ENCODE peak calls at places on chromosomes 7 and 10, in four cellular contexts. O is activated T-helper 1 cell treated with anti-CD3 and anti-CD28 coated beads, Interleukin-12 subunit alpha, Interleukin-12 subunit beta, Interleukin-2, Interleukin-4 antibody, amounts not matched to agents 30 ng/mL and 10 ng/mL and 1 ng/mL, durations not matched to agents 14 hours and 24 hours and 36 hours; K is naive thymus-derived CD4-positive, alpha-beta T cell; B is H9. Z is an unnamed sample.

GRCh38 chr10:70494536-70494935 is 16.0 kb downstream of the PALD1 start:
- DNase-seq in K (peak), O (no peak), B (no peak), Z (no peak)

GRCh38 chr7:251446-252175 is 38.4 kb upstream of the FOXL3 start:
- DNase-seq in B (no peak), O (no peak), K (no peak), Z (no peak)

GRCh38 chr7:51307811-51308737 is 8.5 kb downstream of the COBL start:
- DNase-seq in B (no peak), K (no peak), O (no peak), Z (no peak)

GRCh38 chr7:41503438-41503837 is 199.5 kb downstream of the INHBA start:
- DNase-seq in O (no peak), B (no peak), K (no peak), Z (no peak)

GRCh38 chr7:131186816-131187215 is 140.9 kb upstream of the MKLN1 start:
- DNase-seq in O (no peak), B (no peak), K (no peak), Z (no peak)

GRCh38 chr7:34073676-34074075 is 168.3 kb downstream of the BMPER start:
- DNase-seq in K (no peak), B (no peak), O (no peak), Z (no peak)

GRCh38 chr7:1848911-1849311 is 178.8 kb downstream of the ELFN1 start:
- DNase-seq in K (no peak), O (no peak), B (no peak), Z (no peak)

GRCh38 chr10:22629126-22629525 is 85.3 kb downstream of the PIP4K2A start:
- DNase-seq in B (no peak), K (no peak), O (no peak), Z (no peak)

GRCh38 chr10:52387744-52388143 is 73.7 kb downstream of the DKK1 start:
- DNase-seq in O (no peak), B (no peak), K (no peak), Z (no peak)

GRCh38 chr10:90111671-90112070 is 410.3 kb downstream of the KIF20B start:
- DNase-seq in K (no peak), B (no peak), O (no peak), Z (no peak)

GRCh38 chr7:44131173-44132009 is 8.0 kb upstream of the POLD2 start:
- DNase-seq in K (no peak), B (peak), O (no peak), Z (no peak)

GRCh38 chr10:118669020-118669766 is 73.7 kb upstream of the PRLHR start:
- DNase-seq in O (no peak), B (no peak), K (no peak), Z (peak)

GRCh38 chr10:871951-872403 is 59.5 kb downstream of the LARP4B start:
- DNase-seq in K (no peak), O (no peak), B (no peak), Z (no peak)

GRCh38 chr7:7911339-7911738 is 57.3 kb upstream of the GLCCI1 start:
- DNase-seq in B (no peak), O (no peak), K (no peak), Z (no peak)

GRCh38 chr10:24331457-24331856 is 122.5 kb downstream of the KIAA1217 start:
- DNase-seq in K (no peak), O (no peak), B (no peak), Z (no peak)

GRCh38 chr10:95217476-95217875 is 23.4 kb downstream of the ACSM6 start:
- DNase-seq in B (no peak), K (no peak), O (no peak), Z (no peak)

GRCh38 chr7:33137098-33137497 is 7.7 kb downstream of the BBS9 start:
- DNase-seq in B (peak), O (no peak), K (no peak), Z (no peak)

GRCh38 chr7:40569326-40569725 is 434.5 kb downstream of the SUGCT start:
- DNase-seq in O (no peak), B (peak), K (no peak), Z (no peak)

GRCh38 chr10:43759216-43759615 is 110.5 kb upstream of the ZNF32 start:
- DNase-seq in O (no peak), K (no peak), B (no peak), Z (no peak)

GRCh38 chr7:5591547-5591899 is 167.9 kb upstream of the TNRC18 start:
- DNase-seq in O (no peak), K (no peak), B (no peak), Z (no peak)

GRCh38 chr7:123355576-123356195 is 155.9 kb upstream of the SLC13A1 start:
- DNase-seq in B (peak), K (no peak), O (no peak), Z (no peak)

GRCh38 chr10:72814134-72814790 is 79.3 kb upstream of the OIT3 start:
- DNase-seq in B (no peak), K (no peak), O (no peak), Z (no peak)

GRCh38 chr10:125001313-125002043 is 59.6 kb downstream of the ZRANB1 start:
- DNase-seq in O (no peak), B (no peak), K (peak), Z (no peak)

GRCh38 chr10:49024484-49024883 is 84.8 kb upstream of the LRRC18 start:
- DNase-seq in O (no peak), K (no peak), B (no peak), Z (no peak)

GRCh38 chr10:133377818-133378250 is 1.2 kb upstream of the PAOX start:
- DNase-seq in B (no peak), O (no peak), K (no peak), Z (no peak)

GRCh38 chr7:17557305-17557704 is 258.9 kb downstream of the AHR start:
- DNase-seq in K (no peak), B (no peak), O (no peak), Z (no peak)

GRCh38 chr7:26117970-26118369 is 34.0 kb upstream of the NFE2L3 start:
- DNase-seq in K (no peak), O (no peak), B (no peak), Z (no peak)

GRCh38 chr7:8284606-8285005 is 22.6 kb upstream of the ICA1 start:
- DNase-seq in O (no peak), B (no peak), K (no peak), Z (no peak)

GRCh38 chr7:101911011-101911799 is 93.8 kb downstream of the CUX1 start:
- DNase-seq in K (no peak), B (no peak), O (no peak), Z (no peak)

GRCh38 chr7:47298636-47299035 is 283.3 kb downstream of the TNS3 start:
- DNase-seq in B (no peak), O (no peak), K (no peak), Z (no peak)

GRCh38 chr7:100632951-100633717 is 8.2 kb downstream of the TFR2 start:
- DNase-seq in K (peak), B (peak), O (peak), Z (peak)

Z was measured in naive B cell.